ENCODE peak calls at places on chromosomes 3 and 15, in eight cellular contexts. N, V, J, P, S, T, Z and R are unnamed samples.
A peak's percentile ranks its signal among the peaks of the same experiment; 100 is the strongest.

GRCh38 chr15:26628071-26628470 is 144.8 kb downstream of the GABRB3 start:
- DNase-seq in N (no peak), V (no peak), J (peak; percentile 15), P (peak; percentile 94), S (no peak), T (no peak), Z (no peak), R (no peak)

GRCh38 chr3:195698325-195699147 is 22.2 kb upstream of the MUC20 start:
- DNase-seq in N (no peak), V (no peak), J (no peak), P (no peak), S (no peak), T (no peak), Z (no peak), R (no peak)

GRCh38 chr15:101355678-101356464 is 60.8 kb upstream of the SNRPA1 start:
- DNase-seq in N (no peak), V (no peak), J (no peak), P (no peak), S (no peak), T (no peak), Z (peak; percentile 35), R (no peak)

GRCh38 chr3:151230644-151231043 is 27.6 kb upstream of the GPR171 start:
- DNase-seq in N (no peak), V (no peak), J (no peak), P (no peak), S (no peak), T (no peak), Z (no peak), R (no peak)

GRCh38 chr15:63018639-63019038 is 23.9 kb upstream of the TPM1 start:
- DNase-seq in N (no peak), V (no peak), J (no peak), P (no peak), S (no peak), T (no peak), Z (no peak), R (peak; percentile 39)

GRCh38 chr15:40097968-40098476 is 10.7 kb downstream of the BMF start:
- DNase-seq in N (no peak), V (no peak), J (peak; percentile 56), P (no peak), S (no peak), T (no peak), Z (no peak), R (no peak)

GRCh38 chr3:129360705-129361460 is 67.6 kb downstream of the EFCAB12 start:
- DNase-seq in N (no peak), V (no peak), J (no peak), P (no peak), S (no peak), T (no peak), Z (no peak), R (no peak)

GRCh38 chr15:63870403-63871209 is 36.9 kb upstream of the HERC1 start:
- DNase-seq in N (peak; percentile 65), V (no peak), J (peak; percentile 58), P (peak; percentile 51), S (no peak), T (peak; percentile 61), Z (no peak), R (peak; percentile 85)

GRCh38 chr3:27943106-27943505 is 221.0 kb upstream of the EOMES start:
- DNase-seq in N (peak; percentile 56), V (no peak), J (no peak), P (peak; percentile 36), S (no peak), T (peak; percentile 16), Z (peak; percentile 55), R (no peak)

GRCh38 chr15:29268706-29269484 is 727 bp downstream of the NSMCE3 start:
- DNase-seq in N (peak; percentile 31), V (peak; percentile 49), J (peak; percentile 28), P (peak; percentile 53), S (peak; percentile 7), T (no peak), Z (peak; percentile 77), R (peak; percentile 34)

GRCh38 chr3:108845709-108846293 is 23.2 kb downstream of the TRAT1 start:
- DNase-seq in N (no peak), V (no peak), J (no peak), P (no peak), S (no peak), T (no peak), Z (no peak), R (no peak)

GRCh38 chr3:57805674-57806073 is 49.6 kb downstream of the SLMAP start:
- DNase-seq in N (no peak), V (no peak), J (peak; percentile 37), P (peak; percentile 84), S (no peak), T (no peak), Z (no peak), R (peak; percentile 89)

GRCh38 chr3:47002490-47003410 is 23.3 kb downstream of the NBEAL2 start:
- DNase-seq in N (peak; percentile 85), V (peak; percentile 60), J (peak; percentile 63), P (no peak), S (no peak), T (no peak), Z (peak; percentile 91), R (no peak)

DNA sequence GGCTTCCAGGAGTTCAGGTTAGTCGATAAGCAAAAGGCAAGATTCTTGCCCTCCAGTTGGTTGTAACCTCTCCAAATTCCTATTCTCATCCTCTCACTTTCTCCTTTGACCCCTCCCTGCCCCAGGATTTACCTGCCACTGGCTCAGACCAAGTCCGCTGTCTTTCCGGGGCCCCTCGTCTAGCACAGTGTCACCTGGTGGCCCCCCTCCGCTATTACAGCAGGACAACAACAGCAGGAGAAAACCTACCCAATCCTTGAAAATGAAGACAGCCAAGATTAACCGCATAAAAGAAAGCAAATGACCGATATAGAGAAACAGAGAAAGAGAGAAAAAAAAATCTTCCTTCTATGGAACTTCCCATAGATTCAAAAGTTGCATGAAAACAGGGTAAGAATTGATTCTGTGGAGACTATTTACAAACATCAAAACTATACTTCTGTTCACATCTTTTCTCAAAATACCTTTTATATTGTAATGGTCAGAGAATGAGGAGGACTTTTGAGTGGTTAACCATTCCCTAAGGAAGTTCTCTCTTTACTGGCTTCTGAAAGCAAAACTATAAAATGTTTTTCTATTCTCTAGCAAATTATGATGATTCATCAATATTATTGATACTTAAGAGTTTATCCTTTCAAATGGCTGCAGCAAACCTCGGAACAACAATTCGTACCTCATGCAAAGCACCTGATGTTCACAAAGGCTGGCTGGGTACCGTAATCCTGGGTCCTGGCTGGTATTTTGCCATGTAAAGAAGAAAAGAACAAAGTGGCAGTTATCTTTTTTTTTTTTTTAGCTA is 10.0 kb upstream of the ST8SIA2 start:
- DNase-seq in N (peak; percentile 85), V (peak; percentile 54), J (peak; percentile 71), P (peak; percentile 51), S (no peak), T (peak; percentile 15), Z (peak; percentile 88), R (peak; percentile 3)
- TF ChIP-seq USF2 in N (no peak), V (no peak), J (no peak), P (no peak), S (no peak), T (no peak), Z (no peak), R (no peak)

GRCh38 chr15:60526127-60526616 is 47.2 kb upstream of the ICE2 start:
- DNase-seq in N (no peak), V (peak; percentile 42), J (no peak), P (no peak), S (no peak), T (no peak), Z (no peak), R (no peak)

GRCh38 chr15:60520041-60520824 is 41.3 kb upstream of the ICE2 start:
- DNase-seq in N (no peak), V (no peak), J (no peak), P (peak; percentile 43), S (no peak), T (no peak), Z (no peak), R (peak; percentile 61)

GRCh38 chr15:60520825-60521368 is 42.0 kb upstream of the ICE2 start:
- DNase-seq in N (peak; percentile 83), V (peak; percentile 54), J (peak; percentile 52), P (peak; percentile 84), S (no peak), T (peak; percentile 63), Z (peak; percentile 87), R (peak; percentile 77)

GRCh38 chr15:60525640-60526039 is 46.7 kb upstream of the ICE2 start:
- DNase-seq in N (no peak), V (no peak), J (no peak), P (no peak), S (no peak), T (no peak), Z (no peak), R (no peak)

DNA sequence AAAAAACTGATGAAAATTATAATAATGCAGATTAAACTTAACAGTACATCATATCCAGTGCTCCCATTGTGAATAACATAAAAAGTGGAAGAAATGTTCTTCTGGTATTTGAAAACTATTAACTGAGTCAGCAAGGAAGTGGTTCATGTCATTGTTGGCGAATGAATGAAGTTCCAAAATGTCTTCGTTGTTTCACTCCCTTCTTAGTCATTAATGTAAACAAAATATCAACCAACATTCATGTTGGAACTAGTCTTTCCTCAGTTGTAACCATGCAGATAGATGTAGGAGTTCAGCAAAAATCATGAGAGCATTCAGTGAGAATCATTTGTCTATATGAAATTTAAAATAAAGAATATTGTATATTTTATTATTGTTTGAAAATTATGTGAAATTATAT is 44.1 kb upstream of the ICE2 start:
- DNase-seq in N (no peak), V (no peak), J (no peak), P (no peak), S (no peak), T (no peak), Z (no peak), R (peak; percentile 80)
- TF ChIP-seq USF2 in N (no peak), V (no peak), J (no peak), P (no peak), S (no peak), T (no peak), Z (no peak), R (no peak)

GRCh38 chr3:15781131-15781530 is 16.6 kb downstream of the ANKRD28 start:
- DNase-seq in N (no peak), V (no peak), J (no peak), P (no peak), S (no peak), T (no peak), Z (no peak), R (no peak)

GRCh38 chr3:15783361-15783969 is 14.3 kb downstream of the ANKRD28 start:
- DNase-seq in N (no peak), V (no peak), J (no peak), P (no peak), S (no peak), T (no peak), Z (no peak), R (peak; percentile 85)

GRCh38 chr3:15779111-15779510 is 18.7 kb downstream of the ANKRD28 start:
- DNase-seq in N (no peak), V (no peak), J (no peak), P (no peak), S (no peak), T (no peak), Z (no peak), R (no peak)

GRCh38 chr3:15782429-15782828 is 15.3 kb downstream of the ANKRD28 start:
- DNase-seq in N (no peak), V (no peak), J (no peak), P (no peak), S (no peak), T (no peak), Z (no peak), R (no peak)

GRCh38 chr3:15781637-15782402 is 16.0 kb downstream of the ANKRD28 start:
- DNase-seq in N (no peak), V (no peak), J (no peak), P (no peak), S (no peak), T (no peak), Z (no peak), R (no peak)
- TF ChIP-seq USF2 in N (no peak), V (no peak), J (no peak), P (no peak), S (no peak), T (no peak), Z (no peak), R (no peak)

GRCh38 chr15:70772402-70772801 is 9.0 kb upstream of the UACA start:
- DNase-seq in N (no peak), V (no peak), J (no peak), P (no peak), S (no peak), T (no peak), Z (no peak), R (peak; percentile 66)
- TF ChIP-seq USF2 in N (no peak), V (no peak), J (no peak), P (no peak), S (no peak), T (no peak), Z (no peak), R (no peak)